ENCODE peak calls at places on chromosomes 12 and 14, in seven cellular contexts. W is DND-41; K is naive thymus-derived CD4-positive, alpha-beta T cell; M is SJSA1; S is HCT116; J is lower lobe of right lung; U is right atrium auricular region. L is an unnamed sample. For H3K4me1, the result is how much of the 10 kb centered on the place peaks cover.

GRCh38 chr12:45532113-45532512 is 197.4 kb upstream of the ARID2 start:
- DNase-seq in W (no peak), K (no peak), M (no peak), S (no peak), J (no peak), U (no peak), L (no peak)

GRCh38 chr12:50517456-50518048 is 12.8 kb downstream of the DIP2B start:
- DNase-seq in W (no peak), K (no peak), M (peak), S (no peak), J (no peak), U (no peak), L (no peak)

GRCh38 chr12:53925006-53925405 is 13.6 kb upstream of the HOXC13 start:
- DNase-seq in W (no peak), K (no peak), M (no peak), S (no peak), J (no peak), U (no peak), L (no peak)

GRCh38 chr14:91338369-91338768 is 79.3 kb downstream of the CCDC88C start:
- DNase-seq in W (no peak), K (no peak), M (no peak), S (no peak), J (no peak), U (no peak), L (no peak)

GRCh38 chr14:51357250-51357649 is 117.2 kb downstream of the TMX1 start:
- DNase-seq in W (no peak), K (no peak), M (peak), S (no peak), J (no peak), U (no peak), L (no peak)

GRCh38 chr12:96241484-96242256 is 47.5 kb downstream of the ELK3 start:
- DNase-seq in W (no peak), K (peak), M (no peak), S (no peak), J (peak), U (peak), L (no peak)

GRCh38 chr12:124916370-124917134 is 2.1 kb upstream of the UBC start:
- DNase-seq in W (peak), K (no peak), M (peak), S (peak), J (no peak), U (peak), L (no peak)

GRCh38 chr14:91867316-91867988 is at the start of gene TC2N:
- DNase-seq in W (peak), K (peak), M (no peak), S (no peak), J (no peak), U (no peak), L (no peak)

GRCh38 chr12:64261813-64262212 is 39.7 kb upstream of the KICS2 start:
- DNase-seq in W (no peak), K (no peak), M (no peak), S (no peak), J (no peak), U (no peak), L (no peak)

GRCh38 chr12:11577658-11578260 is 71.7 kb upstream of the ETV6 start:
- DNase-seq in W (no peak), K (no peak), M (no peak), S (no peak), J (no peak), U (no peak), L (no peak)

GRCh38 chr14:82710257-82710841 is 1176.7 kb upstream of the SEL1L start:
- DNase-seq in W (peak), K (no peak), M (no peak), S (peak), J (peak), U (no peak), L (peak)

GRCh38 chr12:46653311-46653710 is 172.5 kb downstream of the SLC38A4 start:
- DNase-seq in W (no peak), K (no peak), M (no peak), S (no peak), J (no peak), U (no peak), L (no peak)

GRCh38 chr12:45050751-45051489 is at the start of gene DBX2:
- DNase-seq in W (no peak), K (no peak), M (peak), S (no peak), J (peak), U (no peak), L (no peak)

GRCh38 chr12:96194901-96195844 is 998 bp downstream of the ELK3 start:
- DNase-seq in W (peak), K (peak), M (peak), S (peak), J (no peak), U (peak), L (peak)

GRCh38 chr12:41339784-41340183 is 151.7 kb downstream of the PDZRN4 start:
- DNase-seq in W (no peak), K (no peak), M (no peak), S (no peak), J (no peak), U (no peak), L (no peak)

GRCh38 chr14:42023452-42023851 is 416.8 kb downstream of the LRFN5 start:
- DNase-seq in W (no peak), K (no peak), M (no peak), S (no peak), J (no peak), U (no peak), L (no peak)

GRCh38 chr14:75025082-75025481 is 22.4 kb downstream of the EIF2B2 start:
- DNase-seq in W (no peak), K (no peak), M (no peak), S (no peak), J (no peak), U (no peak), L (no peak)

GRCh38 chr14:64800000-64800399 is 79.7 kb downstream of the SPTB start:
- DNase-seq in W (peak), K (no peak), M (peak), S (peak), J (peak), U (no peak), L (no peak)

GRCh38 chr12:39033789-39034188 is 128.4 kb upstream of the CPNE8 start:
- DNase-seq in W (no peak), K (no peak), M (no peak), S (no peak), J (no peak), U (no peak), L (no peak)

GRCh38 chr14:74492413-74493342 is at the start of gene NPC2:
- DNase-seq in W (no peak), K (no peak), M (no peak), S (no peak), J (no peak), U (no peak), L (no peak)

GRCh38 chr12:41589878-41590277 is 401.8 kb downstream of the PDZRN4 start:
- DNase-seq in W (no peak), K (no peak), M (no peak), S (no peak), J (no peak), U (no peak), L (no peak)

GRCh38 chr14:75174066-75174465 is 2.3 kb downstream of the TMED10 start:
- DNase-seq in W (no peak), K (no peak), M (no peak), S (no peak), J (no peak), U (no peak), L (no peak)

GRCh38 chr14:103537175-103537990 is 8.4 kb downstream of the TRMT61A start:
- DNase-seq in W (no peak), K (no peak), M (no peak), S (no peak), J (no peak), U (no peak), L (no peak)

GRCh38 chr12:30794020-30794419 is 39.3 kb upstream of the CAPRIN2 start:
- DNase-seq in W (no peak), K (no peak), M (peak), S (no peak), J (no peak), U (no peak), L (no peak)

GRCh38 chr12:3130053-3130805 is 53.0 kb downstream of the TSPAN9 start:
- DNase-seq in W (no peak), K (no peak), M (no peak), S (no peak), J (no peak), U (no peak), L (no peak)

GRCh38 chr12:71900091-71900490 is 38.6 kb upstream of the TPH2 start:
- DNase-seq in W (no peak), K (no peak), M (no peak), S (no peak), J (no peak), U (no peak), L (no peak)

GRCh38 chr14:30298266-30298795 is 260.6 kb upstream of the G2E3 start:
- DNase-seq in W (no peak), K (no peak), M (no peak), S (no peak), J (no peak), U (no peak), L (no peak)

GRCh38 chr12:82996168-82996812 is 309.6 kb downstream of the TMTC2 start:
- DNase-seq in W (no peak), K (no peak), M (no peak), S (no peak), J (no peak), U (no peak), L (no peak)

DNA sequence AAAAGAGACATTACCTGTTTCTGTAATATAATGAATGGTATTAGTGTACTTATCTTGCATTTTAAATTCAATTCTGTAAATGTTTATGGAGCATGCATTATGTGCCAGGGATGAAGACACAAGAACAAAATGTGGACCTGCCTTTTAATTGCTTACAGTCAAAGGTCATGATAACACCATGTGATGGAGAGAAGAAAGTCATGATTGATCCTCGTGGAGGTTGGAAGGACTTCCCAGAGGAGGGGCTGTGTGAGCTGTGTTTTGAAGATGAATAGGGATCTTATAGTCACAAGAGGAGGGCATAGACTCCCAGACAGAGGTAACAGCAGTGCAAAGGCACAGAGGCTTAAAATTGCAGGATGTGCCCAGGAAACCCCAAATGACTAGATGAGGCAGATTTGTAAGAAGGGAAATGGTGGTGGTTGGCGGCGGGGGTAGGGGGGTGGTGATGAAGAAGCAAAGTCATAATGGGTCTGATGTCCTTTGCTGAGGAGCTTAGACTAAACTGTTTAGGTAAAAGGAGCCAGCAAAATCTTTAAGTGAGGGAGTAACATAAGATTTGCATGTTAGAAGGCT is 151.5 kb downstream of the PRKCH start:
- DNase-seq in W (peak), K (peak), M (no peak), S (no peak), J (no peak), U (no peak), L (no peak)
- H3K4me1 ChIP-seq in W (half or more), K (half or more), M (half or more), S (under half), J (half or more), U (under half), L (half or more)

DNA sequence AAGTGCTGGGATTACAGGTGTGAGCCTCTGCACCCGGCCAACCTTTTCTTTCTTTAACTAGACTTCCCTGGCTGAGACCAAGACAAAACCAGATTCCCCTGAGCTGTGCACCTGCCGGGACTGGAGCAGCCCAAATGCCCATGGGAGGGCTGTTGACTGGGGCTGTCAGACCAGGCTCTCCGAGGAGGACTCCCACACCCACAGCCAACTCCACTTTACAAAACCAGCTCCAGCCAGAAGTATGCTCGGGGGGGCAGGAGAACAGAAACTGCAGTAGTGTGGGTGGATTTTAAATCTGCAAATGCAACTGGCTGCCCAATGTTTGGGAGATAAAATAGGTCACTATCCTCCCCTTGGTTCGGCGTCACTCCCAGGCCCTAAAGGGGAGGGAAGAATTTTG is 78.5 kb downstream of the VCPKMT start:
- DNase-seq in W (no peak), K (no peak), M (no peak), S (no peak), J (peak), U (no peak), L (peak)
- H3K4me1 ChIP-seq in W (under half), K (under half), M (under half), S (under half), J (under half), U (under half), L (under half)

GRCh38 chr14:22838631-22839041 is 2.3 kb downstream of the MMP14 start:
- DNase-seq in W (no peak), K (no peak), M (peak), S (no peak), J (peak), U (no peak), L (no peak)
- H3K4me1 ChIP-seq in W (under half), K (under half), M (under half), S (under half), J (under half), U (under half), L (under half)

DNA sequence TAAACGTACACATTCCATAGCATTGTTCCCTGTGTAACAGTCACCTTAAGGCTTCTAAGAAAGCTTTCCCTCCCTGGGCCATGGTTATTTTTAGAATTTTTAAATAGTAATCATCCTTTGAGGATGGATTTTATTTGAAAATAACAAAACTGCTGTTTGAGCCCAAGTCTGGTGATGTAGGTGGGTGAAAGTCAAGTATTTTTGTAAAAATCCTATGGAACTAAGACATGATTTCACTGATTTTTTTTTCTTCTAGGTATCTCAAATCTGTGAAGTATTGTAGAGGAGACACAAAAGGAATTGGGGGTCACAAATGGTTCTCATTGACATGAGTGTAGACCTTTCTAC is 1.4 kb downstream of the ISCU start:
- DNase-seq in W (no peak), K (no peak), M (no peak), S (no peak), J (no peak), U (no peak), L (no peak)
- H3K4me1 ChIP-seq in W (half or more), K (under half), M (under half), S (under half), J (half or more), U (under half), L (under half)

GRCh38 chr12:119711693-119712092 is 43.8 kb downstream of the PRKAB1 start:
- DNase-seq in W (no peak), K (no peak), M (no peak), S (no peak), J (no peak), U (no peak), L (no peak)

GRCh38 chr12:119710941-119711551 is 43.1 kb downstream of the PRKAB1 start:
- DNase-seq in W (no peak), K (no peak), M (no peak), S (no peak), J (peak), U (no peak), L (peak)

GRCh38 chr12:119712721-119713120 is 44.8 kb downstream of the PRKAB1 start:
- DNase-seq in W (no peak), K (no peak), M (no peak), S (no peak), J (no peak), U (no peak), L (no peak)

GRCh38 chr12:119713551-119714031 is 45.7 kb downstream of the PRKAB1 start:
- DNase-seq in W (no peak), K (no peak), M (no peak), S (no peak), J (peak), U (no peak), L (peak)

GRCh38 chr12:119710374-119710773 is 42.4 kb downstream of the PRKAB1 start:
- DNase-seq in W (no peak), K (no peak), M (no peak), S (no peak), J (peak), U (no peak), L (peak)
- H3K4me1 ChIP-seq in W (under half), K (under half), M (under half), S (under half), J (under half), U (under half), L (under half)